ENCODE peak calls at places on chromosomes 4 and X, in eight cellular contexts. U is endothelial cell of umbilical vein, B is IMR-90, T is PC-9, G is PC-3, O is H9, D is GM23248, M is SK-N-SH. N is an unnamed sample. For H3K27me3, the result is how much of the 10 kb centered on the place peaks cover.

GRCh38 chrX:119402588-119402987 is 3.5 kb downstream of the SLC25A43 start:
- DNase-seq in U (no peak), B (no peak), T (no peak), G (no peak), O (no peak), D (no peak), M (no peak), N (no peak)

GRCh38 chrX:150848914-150849365 is 49.5 kb downstream of the CD99L2 start:
- DNase-seq in U (no peak), B (no peak), T (peak), G (peak), O (no peak), D (no peak), M (no peak), N (no peak)

GRCh38 chr4:8607603-8608481 is 15.3 kb downstream of the CPZ start:
- DNase-seq in U (peak), B (no peak), T (no peak), G (peak), O (peak), D (peak), M (peak), N (peak)

GRCh38 chr4:181372014-181372413 is 871.2 kb upstream of the TENM3 start:
- DNase-seq in U (no peak), B (no peak), T (no peak), G (no peak), O (no peak), D (no peak), M (no peak), N (no peak)

GRCh38 chr4:26568446-26568994 is 15.4 kb upstream of the TBC1D19 start:
- DNase-seq in U (peak), B (peak), T (no peak), G (peak), O (no peak), D (peak), M (no peak), N (no peak)

GRCh38 chr4:104989363-104989762 is 157.3 kb upstream of the TET2 start:
- DNase-seq in U (no peak), B (peak), T (no peak), G (peak), O (no peak), D (no peak), M (no peak), N (no peak)

GRCh38 chr4:634599-634985 is 9.2 kb downstream of the PDE6B start:
- DNase-seq in U (no peak), B (no peak), T (no peak), G (no peak), O (peak), D (no peak), M (no peak), N (no peak)

GRCh38 chrX:1060562-1060960 is 151.9 kb downstream of the CRLF2 start:
- DNase-seq in U (no peak), B (no peak), T (no peak), G (no peak), O (no peak), D (no peak), M (no peak), N (no peak)

GRCh38 chr4:123234966-123235365 is 161.6 kb upstream of the SPRY1 start:
- DNase-seq in U (no peak), B (no peak), T (no peak), G (peak), O (no peak), D (peak), M (no peak), N (no peak)

GRCh38 chr4:2796261-2797187 is 3.6 kb downstream of the SH3BP2 start:
- DNase-seq in U (peak), B (peak), T (peak), G (peak), O (no peak), D (peak), M (peak), N (no peak)

GRCh38 chr4:2793578-2793919 is 664 bp downstream of the SH3BP2 start:
- DNase-seq in U (peak), B (peak), T (no peak), G (peak), O (peak), D (peak), M (peak), N (no peak)

GRCh38 chr4:2793920-2794706 is 1.2 kb downstream of the SH3BP2 start:
- DNase-seq in U (peak), B (no peak), T (peak), G (no peak), O (peak), D (peak), M (peak), N (no peak)

GRCh38 chr4:2795558-2796260 is 2.8 kb downstream of the SH3BP2 start:
- DNase-seq in U (no peak), B (no peak), T (no peak), G (no peak), O (no peak), D (no peak), M (peak), N (no peak)

GRCh38 chr4:2794707-2795557 is 2.0 kb downstream of the SH3BP2 start:
- DNase-seq in U (peak), B (peak), T (no peak), G (no peak), O (no peak), D (peak), M (no peak), N (no peak)
- H2AFZ ChIP-seq in U (peak), B (peak), T (no peak), G (no peak), O (no peak), D (peak), M (peak), N (no peak)

GRCh38 chrX:69258893-69259292 is 93.6 kb upstream of the PJA1 start:
- DNase-seq in U (no peak), B (no peak), T (no peak), G (no peak), O (no peak), D (no peak), M (no peak), N (no peak)
- H3K27me3 ChIP-seq in U (under half), B (half or more), T (under half), G (under half), O (under half), D (under half), M (under half), N (under half)

DNA sequence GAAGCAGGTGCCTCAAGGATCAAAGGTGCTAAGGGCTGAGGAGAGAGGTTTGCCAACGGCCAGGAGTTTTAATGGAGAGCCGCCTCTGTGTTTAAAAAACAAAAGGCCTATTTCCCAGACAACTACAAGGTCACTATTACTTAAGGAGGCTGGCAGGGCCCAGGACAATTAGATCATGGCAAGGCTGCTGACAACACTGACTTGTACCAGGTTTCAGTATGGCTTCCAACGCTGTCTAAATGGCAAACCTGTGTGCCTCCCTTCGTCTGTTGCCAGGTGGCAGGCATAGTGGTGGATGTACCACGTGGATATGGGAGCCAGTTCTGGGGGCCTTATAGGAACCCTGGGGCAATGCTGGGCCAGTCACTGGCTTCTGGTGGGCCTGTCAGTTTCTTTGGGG is 41.0 kb downstream of the NSG1 start:
- DNase-seq in U (no peak), B (no peak), T (no peak), G (no peak), O (no peak), D (no peak), M (no peak), N (no peak)
- H3K4me2 ChIP-seq in U (no peak), B (no peak), T (no peak), G (no peak), O (no peak), D (no peak), M (no peak), N (no peak)

GRCh38 chr4:73682508-73682907 is 57.9 kb upstream of the CXCL8 start:
- DNase-seq in U (no peak), B (no peak), T (no peak), G (peak), O (no peak), D (no peak), M (no peak), N (no peak)
- H2AFZ ChIP-seq in U (no peak), B (no peak), T (no peak), G (no peak), O (no peak), D (no peak), M (no peak), N (no peak)

GRCh38 chr4:41541697-41542096 is 3.7 kb downstream of the LIMCH1 start:
- DNase-seq in U (no peak), B (no peak), T (no peak), G (no peak), O (no peak), D (peak), M (no peak), N (no peak)
- H3K27me3 ChIP-seq in U (under half), B (under half), T (under half), G (under half), O (under half), D (under half), M (under half), N (under half)

GRCh38 chr4:153472122-153473037 is 6.2 kb downstream of the TMEM131L start:
- DNase-seq in U (no peak), B (no peak), T (no peak), G (no peak), O (no peak), D (no peak), M (no peak), N (no peak)

GRCh38 chr4:153474251-153474650 is 8.1 kb downstream of the TMEM131L start:
- DNase-seq in U (no peak), B (no peak), T (no peak), G (no peak), O (no peak), D (no peak), M (no peak), N (no peak)

GRCh38 chr4:153467897-153468262 is 1.7 kb downstream of the TMEM131L start:
- DNase-seq in U (no peak), B (no peak), T (no peak), G (no peak), O (no peak), D (no peak), M (no peak), N (peak)

GRCh38 chr4:153468587-153468986 is 2.4 kb downstream of the TMEM131L start:
- DNase-seq in U (no peak), B (no peak), T (no peak), G (no peak), O (no peak), D (no peak), M (peak), N (peak)

DNA sequence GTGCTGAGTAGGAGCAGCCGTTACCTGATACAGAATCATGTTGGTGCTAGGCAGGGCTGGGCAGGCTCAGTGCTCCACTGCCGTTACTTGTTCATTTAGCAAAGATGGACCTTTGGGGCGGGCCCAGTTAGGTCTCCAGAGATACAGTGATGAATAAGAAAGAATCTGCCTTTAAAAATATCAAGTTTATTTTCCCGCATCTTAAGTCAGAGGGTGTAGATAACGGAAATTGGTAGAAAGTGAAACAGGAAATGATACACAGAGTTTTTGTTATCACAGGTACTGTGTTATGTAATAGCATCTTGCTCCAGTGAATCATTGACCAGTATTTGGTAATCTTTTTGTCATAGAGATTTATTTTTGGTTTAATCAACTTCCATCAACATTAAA is 5.5 kb downstream of the TMEM131L start:
- DNase-seq in U (no peak), B (no peak), T (no peak), G (no peak), O (no peak), D (no peak), M (no peak), N (peak)
- H3K4me2 ChIP-seq in U (no peak), B (no peak), T (peak), G (no peak), O (no peak), D (no peak), M (no peak), N (peak)

GRCh38 chr4:124874172-124874450 is 161.6 kb upstream of the ANKRD50 start:
- DNase-seq in U (no peak), B (no peak), T (no peak), G (no peak), O (no peak), D (no peak), M (no peak), N (no peak)

GRCh38 chr4:124868495-124868894 is 156.0 kb upstream of the ANKRD50 start:
- DNase-seq in U (no peak), B (no peak), T (no peak), G (peak), O (no peak), D (no peak), M (no peak), N (no peak)

GRCh38 chr4:124869978-124870495 is 157.5 kb upstream of the ANKRD50 start:
- DNase-seq in U (no peak), B (no peak), T (no peak), G (no peak), O (no peak), D (no peak), M (no peak), N (no peak)

GRCh38 chr4:124872659-124873058 is 160.1 kb upstream of the ANKRD50 start:
- DNase-seq in U (no peak), B (no peak), T (no peak), G (no peak), O (no peak), D (no peak), M (no peak), N (no peak)

DNA sequence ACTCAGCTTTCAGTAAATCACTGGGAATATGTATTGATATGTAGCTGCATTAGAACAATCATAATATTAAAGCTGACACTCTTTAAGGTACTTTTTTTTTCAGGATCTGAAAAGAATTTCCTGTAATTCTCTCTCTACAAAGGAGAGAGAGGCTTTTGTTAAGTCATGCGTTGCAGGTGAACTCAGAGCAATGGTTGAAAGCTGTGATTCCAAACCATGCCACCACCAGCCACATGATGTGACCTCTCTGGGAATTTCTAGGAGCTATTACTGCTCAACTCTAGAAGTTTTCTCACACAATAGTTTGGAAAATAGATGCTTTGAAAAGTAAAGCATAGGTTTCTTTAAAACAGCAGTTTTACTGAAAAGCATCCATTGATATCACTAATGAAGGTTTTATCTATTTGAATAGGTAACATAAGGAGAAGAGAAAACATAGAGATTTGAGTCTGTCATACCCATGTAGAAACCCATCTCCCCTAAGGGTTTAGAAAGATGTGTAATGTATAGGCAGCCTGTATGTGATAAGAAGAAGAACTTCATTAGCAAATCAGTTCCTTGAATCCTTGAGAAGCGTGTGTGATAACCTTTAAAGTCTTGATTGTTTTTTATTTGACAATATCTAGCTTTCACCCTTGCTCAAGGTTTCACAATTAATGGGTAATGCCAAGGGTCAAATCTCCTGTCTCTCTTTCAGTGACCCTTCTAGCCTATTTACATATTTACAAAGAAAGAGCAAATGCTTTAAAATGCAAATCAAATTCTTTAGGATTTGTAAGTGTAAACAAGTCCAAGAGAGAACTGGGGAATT is 161.0 kb upstream of the ANKRD50 start:
- DNase-seq in U (no peak), B (no peak), T (no peak), G (no peak), O (no peak), D (no peak), M (no peak), N (no peak)
- H2AFZ ChIP-seq in U (no peak), B (no peak), T (no peak), G (no peak), O (no peak), D (no peak), M (no peak), N (no peak)

DNA sequence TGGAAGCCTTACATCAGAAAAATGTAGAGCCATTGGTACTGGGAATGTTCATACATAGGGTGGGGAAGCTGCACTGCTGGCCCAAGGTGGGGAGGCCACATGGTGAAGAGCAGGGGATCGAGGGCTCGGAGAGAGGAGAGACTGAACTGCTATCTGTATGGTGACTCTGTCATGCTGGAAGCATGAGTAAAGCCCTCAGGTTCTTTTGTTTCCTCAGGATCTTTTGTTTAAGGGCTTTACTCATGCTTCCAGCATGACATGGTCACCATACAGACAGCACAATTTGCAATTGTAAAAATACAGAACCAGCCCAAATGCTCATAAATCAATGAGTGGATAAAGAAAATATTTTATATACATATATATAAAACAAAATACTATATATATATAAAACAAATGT is 78.4 kb downstream of the KLF8 start:
- DNase-seq in U (no peak), B (no peak), T (no peak), G (no peak), O (no peak), D (no peak), M (no peak), N (no peak)
- H3K27me3 ChIP-seq in U (under half), B (under half), T (under half), G (under half), O (under half), D (under half), M (under half), N (under half)

GRCh38 chr4:184439856-184440592 is 34.3 kb downstream of the IRF2 start:
- DNase-seq in U (no peak), B (peak), T (no peak), G (no peak), O (no peak), D (no peak), M (no peak), N (no peak)
- H3K4me2 ChIP-seq in U (no peak), B (peak), T (no peak), G (no peak), O (no peak), D (no peak), M (no peak), N (no peak)

GRCh38 chr4:101807351-101807750 is 16.8 kb downstream of the BANK1 start:
- DNase-seq in U (no peak), B (no peak), T (no peak), G (no peak), O (no peak), D (no peak), M (no peak), N (peak)

GRCh38 chr4:101801957-101802356 is 11.4 kb downstream of the BANK1 start:
- DNase-seq in U (no peak), B (no peak), T (no peak), G (no peak), O (no peak), D (no peak), M (no peak), N (peak)

GRCh38 chr4:101806914-101807313 is 16.4 kb downstream of the BANK1 start:
- DNase-seq in U (no peak), B (no peak), T (no peak), G (no peak), O (no peak), D (peak), M (no peak), N (peak)
- H2AFZ ChIP-seq in U (no peak), B (no peak), T (no peak), G (no peak), O (no peak), D (peak), M (no peak), N (no peak)